ENCODE peak calls at places on chromosomes 13 and 19, in seven cellular contexts. A is heart left ventricle, G is endothelial cell of umbilical vein, U is heart right ventricle, D is neural progenitor cell, O is mammary epithelial cell, R is psoas muscle. V is an unnamed sample.

GRCh38 chr13:33279898-33280549 is 5.5 kb downstream of the STARD13 start:
- DNase-seq in A (no peak), G (peak; percentile 76), U (no peak), D (no peak), O (peak; percentile 94), R (no peak), V (peak; percentile 97)

GRCh38 chr19:58229255-58229639 is 533 bp downstream of the ZNF544 start:
- DNase-seq in A (no peak), G (peak; percentile 45), U (peak; percentile 13), D (peak; percentile 65), O (peak; percentile 17), R (no peak), V (peak; percentile 20)

GRCh38 chr19:54231077-54231931 is 8.5 kb upstream of the LILRB3 start:
- DNase-seq in A (peak; percentile 86), G (peak; percentile 74), U (peak; percentile 87), D (peak; percentile 90), O (peak; percentile 62), R (peak; percentile 89), V (peak; percentile 44)

GRCh38 chr19:41859618-41860418 is at the start of gene RPS19:
- DNase-seq in A (peak; percentile 98), G (peak; percentile 99), U (peak; percentile 99), D (peak; percentile 99), O (peak; percentile 99), R (peak; percentile 99), V (peak; percentile 95)

GRCh38 chr19:11452814-11453335 is 17.4 kb downstream of the PRKCSH start:
- DNase-seq in A (no peak), G (no peak), U (no peak), D (no peak), O (no peak), R (no peak), V (no peak)

GRCh38 chr13:79901336-79901735 is 420.4 kb downstream of the NDFIP2 start:
- DNase-seq in A (no peak), G (no peak), U (no peak), D (peak; percentile 8), O (peak; percentile 5), R (no peak), V (no peak)

GRCh38 chr19:51022526-51022925 is 3.0 kb upstream of the KLK10 start:
- DNase-seq in A (no peak), G (no peak), U (no peak), D (no peak), O (no peak), R (peak; percentile 23), V (no peak)

GRCh38 chr13:27820524-27821482 is 28.5 kb downstream of the GSX1 start:
- DNase-seq in A (no peak), G (no peak), U (no peak), D (peak; percentile 82), O (peak; percentile 20), R (no peak), V (no peak)

GRCh38 chr13:95239293-95239692 is 62.0 kb downstream of the ABCC4 start:
- DNase-seq in A (no peak), G (no peak), U (no peak), D (no peak), O (no peak), R (no peak), V (no peak)

GRCh38 chr13:93723316-93723715 is 496.7 kb downstream of the GPC6 start:
- DNase-seq in A (no peak), G (no peak), U (no peak), D (no peak), O (no peak), R (no peak), V (no peak)

GRCh38 chr19:45772130-45772880 is 3.3 kb upstream of the SIX5 start:
- DNase-seq in A (no peak), G (no peak), U (no peak), D (no peak), O (no peak), R (no peak), V (no peak)

GRCh38 chr13:40197049-40197448 is 469.4 kb downstream of the FOXO1 start:
- DNase-seq in A (no peak), G (no peak), U (no peak), D (no peak), O (no peak), R (no peak), V (no peak)

GRCh38 chr19:38528931-38529330 is 88.8 kb downstream of the MAP4K1 start:
- DNase-seq in A (no peak), G (no peak), U (no peak), D (no peak), O (no peak), R (no peak), V (no peak)

GRCh38 chr19:3586707-3587346 is 1.5 kb downstream of the GIPC3 start:
- DNase-seq in A (no peak), G (no peak), U (no peak), D (no peak), O (no peak), R (no peak), V (no peak)

GRCh38 chr13:111033172-111034133 is 81.7 kb upstream of the ARHGEF7 start:
- DNase-seq in A (no peak), G (no peak), U (no peak), D (no peak), O (peak; percentile 42), R (no peak), V (peak; percentile 29)

GRCh38 chr19:30662211-30662861 is 290.2 kb downstream of the ZNF536 start:
- DNase-seq in A (no peak), G (no peak), U (no peak), D (no peak), O (peak; percentile 41), R (no peak), V (no peak)

GRCh38 chr19:43700368-43701015 is 15.4 kb upstream of the IRGC start:
- DNase-seq in A (peak; percentile 74), G (peak; percentile 69), U (peak; percentile 76), D (peak; percentile 21), O (peak; percentile 23), R (peak; percentile 60), V (peak; percentile 46)

GRCh38 chr13:36904219-36904618 is 15.8 kb downstream of the SMAD9 start:
- DNase-seq in A (no peak), G (no peak), U (no peak), D (no peak), O (no peak), R (no peak), V (no peak)

GRCh38 chr19:42270346-42271044 is 1.4 kb downstream of the CIC start:
- DNase-seq in A (peak; percentile 54), G (peak; percentile 72), U (peak; percentile 50), D (no peak), O (peak; percentile 94), R (peak; percentile 82), V (peak; percentile 92)

GRCh38 chr13:77345150-77345780 is 18.4 kb upstream of the MYCBP2 start:
- DNase-seq in A (no peak), G (no peak), U (no peak), D (no peak), O (no peak), R (no peak), V (peak; percentile 39)

GRCh38 chr19:46759817-46760333 is 13.6 kb upstream of the STRN4 start:
- DNase-seq in A (no peak), G (no peak), U (no peak), D (no peak), O (peak; percentile 59), R (no peak), V (peak; percentile 66)

GRCh38 chr19:49132974-49133609 is 13.7 kb downstream of the PPFIA3 start:
- DNase-seq in A (no peak), G (no peak), U (no peak), D (peak; percentile 43), O (no peak), R (no peak), V (no peak)

GRCh38 chr13:46577656-46578589 is 25.0 kb downstream of the LRCH1 start:
- DNase-seq in A (no peak), G (no peak), U (no peak), D (no peak), O (no peak), R (no peak), V (no peak)

GRCh38 chr13:46071590-46072249 is 19.2 kb upstream of the ZC3H13 start:
- DNase-seq in A (no peak), G (no peak), U (no peak), D (no peak), O (no peak), R (no peak), V (no peak)

GRCh38 chr19:54281008-54281728 is at the start of gene LILRB2:
- DNase-seq in A (no peak), G (no peak), U (no peak), D (no peak), O (no peak), R (no peak), V (no peak)

GRCh38 chr19:17751103-17751911 is at the start of gene FCHO1:
- DNase-seq in A (peak; percentile 36), G (no peak), U (peak; percentile 37), D (no peak), O (no peak), R (peak; percentile 68), V (no peak)
- H3K4me3 ChIP-seq in A (no peak within 1 kb of the TSS), G (no peak within 1 kb of the TSS), U (no peak within 1 kb of the TSS), D (no peak within 1 kb of the TSS), O (no peak within 1 kb of the TSS), R (no peak within 1 kb of the TSS), V (no peak within 1 kb of the TSS)

DNA sequence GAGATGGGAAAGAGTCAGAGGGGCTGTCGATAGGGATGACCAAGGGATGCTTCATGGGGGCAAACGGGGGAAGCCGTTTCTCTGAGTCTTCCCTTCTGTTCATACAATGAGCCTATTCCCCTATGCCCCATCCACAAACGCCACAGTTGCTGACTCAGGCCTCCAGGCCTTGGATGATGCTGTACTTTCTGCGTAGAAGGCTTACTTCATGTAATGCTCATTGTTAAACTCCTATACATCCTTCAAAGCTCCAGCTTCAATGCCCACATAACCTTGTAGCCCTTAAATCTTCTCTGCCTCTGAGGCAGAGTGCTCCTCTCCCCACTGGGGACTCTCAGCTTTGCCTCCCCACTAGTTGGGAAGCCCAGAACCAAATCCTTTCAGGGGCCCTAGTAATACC is 120.3 kb downstream of the PTPRS start:
- DNase-seq in A (no peak), G (no peak), U (no peak), D (no peak), O (no peak), R (no peak), V (no peak)
- H3K36me3 ChIP-seq in A (no peaks in the 10 kb centered on the region), G (no peaks in the 10 kb centered on the region), U (peaks cover 25% of the 10 kb centered on the region), D (peaks cover 10% of the 10 kb centered on the region), O (no peaks in the 10 kb centered on the region), R (peaks cover 69% of the 10 kb centered on the region), V (no peaks in the 10 kb centered on the region)

GRCh38 chr19:14835011-14835410 is at the start of the genes OR7A5 and OR7C1:
- DNase-seq in A (no peak), G (no peak), U (no peak), D (no peak), O (no peak), R (no peak), V (no peak)
- H3K4me3 ChIP-seq in A (no peak within 1 kb of the TSS), G (no peak within 1 kb of the TSS), U (no peak within 1 kb of the TSS), D (no peak within 1 kb of the TSS), O (no peak within 1 kb of the TSS), R (no peak within 1 kb of the TSS), V (no peak within 1 kb of the TSS)

GRCh38 chr13:102852556-102852955 is 6.7 kb downstream of the ERCC5 start:
- DNase-seq in A (no peak), G (no peak), U (no peak), D (no peak), O (no peak), R (no peak), V (no peak)

GRCh38 chr13:102854675-102855074 is 8.8 kb downstream of the ERCC5 start:
- DNase-seq in A (no peak), G (no peak), U (no peak), D (no peak), O (no peak), R (no peak), V (no peak)

DNA sequence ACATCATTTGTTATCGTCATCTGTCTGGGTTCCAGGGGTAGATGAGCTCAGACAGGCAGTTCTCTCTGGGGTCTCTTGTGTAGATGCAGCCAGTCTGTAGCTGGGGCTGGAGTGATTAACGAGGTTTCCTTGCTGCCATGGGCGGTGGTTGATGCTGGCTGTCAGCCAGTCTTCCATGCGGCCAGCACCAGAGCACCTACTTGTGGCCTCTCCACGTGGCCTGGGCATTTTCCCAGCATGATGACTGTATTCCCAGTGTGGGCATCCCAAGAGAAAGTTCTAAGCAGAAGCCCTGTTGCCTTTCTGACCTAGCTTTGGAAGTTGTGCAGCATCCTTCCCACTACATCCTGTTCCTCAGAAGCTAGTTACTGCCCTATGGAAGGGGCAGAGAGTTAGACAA is 10.8 kb downstream of the ERCC5 start:
- DNase-seq in A (peak; percentile 64), G (no peak), U (peak; percentile 71), D (no peak), O (peak; percentile 23), R (peak; percentile 77), V (peak; percentile 16)
- H3K36me3 ChIP-seq in A (peaks cover 10% of the 10 kb centered on the region), G (peaks cover 19% of the 10 kb centered on the region), U (peaks cover 29% of the 10 kb centered on the region), D (no peaks in the 10 kb centered on the region), O (peaks cover 43% of the 10 kb centered on the region), R (peaks cover 93% of the 10 kb centered on the region), V (peaks cover 14% of the 10 kb centered on the region)

V was measured in bronchial epithelial cell.